ENCODE peak calls at places on chromosomes 5 and 9, in eight cellular contexts. D is spleen, T is epithelial cell of esophagus, C is mesendoderm, Y is memory B cell, H is iris pigment epithelial cell, F is Caki2, V is T-helper 22 cell. B is an unnamed sample.

GRCh38 chr9:96566401-96567202 is 53.0 kb downstream of the CDC14B start:
- DNase-seq in F (peak), Y (peak), H (peak), D (peak), V (peak), T (peak), C (peak), B (peak)

GRCh38 chr5:167743685-167744084 is 547.8 kb upstream of the WWC1 start:
- DNase-seq in V (no peak), H (peak), T (peak), Y (no peak), C (no peak), D (no peak), F (no peak), B (no peak)

GRCh38 chr5:134450374-134450773 is 38.7 kb upstream of the CDKN2AIPNL start:
- DNase-seq in C (no peak), T (no peak), Y (no peak), V (no peak), H (no peak), D (peak), F (no peak), B (no peak)

GRCh38 chr5:161105563-161105962 is 253.6 kb upstream of the ATP10B start:
- DNase-seq in C (peak), F (no peak), D (no peak), V (no peak), T (no peak), Y (no peak), H (peak), B (no peak)

GRCh38 chr5:162929104-162929503 is 508.3 kb upstream of the CCNG1 start:
- DNase-seq in Y (no peak), F (no peak), C (no peak), H (no peak), T (no peak), V (no peak), D (no peak), B (no peak)

GRCh38 chr5:154223320-154223719 is 32.8 kb downstream of the GALNT10 start:
- DNase-seq in D (no peak), Y (no peak), V (no peak), T (no peak), F (no peak), H (no peak), C (no peak), B (no peak)

GRCh38 chr5:43412151-43412550 is at the start of gene CCL28:
- DNase-seq in H (no peak), V (no peak), C (no peak), Y (no peak), F (no peak), T (no peak), D (no peak), B (no peak)

GRCh38 chr5:5220896-5221295 is 80.8 kb downstream of the ADAMTS16 start:
- DNase-seq in H (no peak), Y (no peak), F (no peak), D (no peak), V (no peak), C (no peak), T (no peak), B (no peak)

GRCh38 chr5:50853151-50853550 is 186.7 kb downstream of the PARP8 start:
- DNase-seq in Y (peak), V (no peak), H (no peak), T (no peak), D (peak), C (no peak), F (no peak), B (no peak)

GRCh38 chr5:179403426-179404147 is 58.3 kb upstream of the ADAMTS2 start:
- DNase-seq in D (no peak), Y (no peak), H (no peak), T (no peak), F (no peak), V (no peak), C (no peak), B (no peak)

B was measured in cerebellum.